ENCODE peak calls at places on chromosomes 4 and X, in nine cellular contexts. E, C, R, T, N, F, X, M and A are unnamed samples.

GRCh38 chr4:66555301-66555700 is 885.0 kb upstream of the EPHA5 start:
- DNase-seq in N (no peak), T (no peak), C (no peak), R (peak; percentile 83), F (no peak), E (no peak), M (no peak), X (peak; percentile 44), A (no peak)

GRCh38 chrX:53483838-53484420 is 49.8 kb upstream of the HSD17B10 start:
- DNase-seq in R (peak; percentile 71), C (no peak), N (no peak), M (no peak), F (no peak), E (no peak), T (no peak), X (peak; percentile 5), A (no peak)

GRCh38 chr4:104897297-104897645 is 249.4 kb upstream of the TET2 start:
- DNase-seq in R (no peak), N (no peak), T (no peak), F (no peak), C (no peak), E (no peak), M (no peak), X (no peak), A (no peak)

GRCh38 chrX:100512471-100512870 is 72.3 kb upstream of the TNMD start:
- DNase-seq in M (peak; percentile 9), X (peak; percentile 6), E (no peak), F (no peak), T (no peak), N (peak; percentile 1), R (peak; percentile 8), C (no peak), A (peak; percentile 7)

GRCh38 chr4:147837435-147837834 is 105.5 kb downstream of the ARHGAP10 start:
- DNase-seq in E (no peak), M (no peak), X (peak; percentile 53), T (no peak), N (no peak), F (no peak), R (no peak), C (no peak), A (no peak)

GRCh38 chr4:89754531-89754930 is 82.4 kb downstream of the SNCA start:
- DNase-seq in C (no peak), T (no peak), E (no peak), F (no peak), M (no peak), X (peak; percentile 49), N (no peak), R (peak; percentile 2), A (no peak)

GRCh38 chr4:94852601-94853000 is 94.8 kb downstream of the BMPR1B start:
- DNase-seq in R (no peak), M (no peak), T (no peak), N (no peak), E (no peak), C (no peak), F (no peak), X (no peak), A (no peak)

GRCh38 chr4:73726000-73726399 is 14.4 kb upstream of the CXCL8 start:
- DNase-seq in R (peak; percentile 87), C (no peak), M (no peak), X (peak; percentile 93), E (no peak), N (peak; percentile 13), F (no peak), T (no peak), A (no peak)

GRCh38 chr4:169800541-169800940 is 42.8 kb upstream of the HPF1 start:
- DNase-seq in M (no peak), X (no peak), T (no peak), N (no peak), C (no peak), R (no peak), E (no peak), F (no peak), A (no peak)

GRCh38 chr4:13427599-13428325 is 56.4 kb downstream of the RAB28 start:
- DNase-seq in R (peak; percentile 79), E (no peak), C (no peak), M (no peak), T (peak; percentile 43), X (no peak), N (no peak), F (no peak), A (no peak)

GRCh38 chr4:80035336-80035735 is 37.7 kb downstream of the ANTXR2 start:
- DNase-seq in C (no peak), F (no peak), R (no peak), E (no peak), T (no peak), M (peak; percentile 69), X (no peak), N (no peak), A (no peak)

GRCh38 chr4:118325443-118325842 is 27.4 kb downstream of the PRSS12 start:
- DNase-seq in E (no peak), C (no peak), F (no peak), T (no peak), R (no peak), X (no peak), M (no peak), N (no peak), A (no peak)

GRCh38 chr4:174215936-174216699 is 67.3 kb downstream of the FBXO8 start:
- DNase-seq in N (no peak), T (no peak), C (no peak), M (no peak), F (no peak), X (peak; percentile 46), E (no peak), R (no peak), A (peak; percentile 56)

GRCh38 chr4:81470456-81471327 is 1.0 kb downstream of the RASGEF1B start:
- DNase-seq in M (peak; percentile 20), E (no peak), R (peak; percentile 43), C (peak; percentile 56), T (peak; percentile 77), N (no peak), F (no peak), X (peak; percentile 13), A (peak; percentile 79)

GRCh38 chrX:23938690-23939089 is 30.9 kb downstream of the CXorf58 start:
- DNase-seq in X (no peak), F (no peak), N (no peak), E (no peak), C (no peak), R (no peak), T (no peak), M (no peak), A (no peak)